ENCODE peak calls at places on chromosomes 3 and 15, in five cellular contexts. One of them, this sample, is unnamed.

GRCh38 chr3:111598552-111598951 is 3.4 kb upstream of the ZBED2 start:
- DNase-seq in C1 segment of cervical spinal cord: no peak
- DNase-seq in hepatic stellate cell: no peak
- DNase-seq in astrocyte of the spinal cord: no peak
- DNase-seq in AG20443: no peak
- DNase-seq in this sample: no peak

GRCh38 chr3:152902141-152902669 is 67.3 kb downstream of the P2RY1 start:
- DNase-seq in C1 segment of cervical spinal cord: no peak
- DNase-seq in hepatic stellate cell: no peak
- DNase-seq in astrocyte of the spinal cord: no peak
- DNase-seq in AG20443: no peak
- DNase-seq in this sample: no peak

GRCh38 chr3:119731545-119732343 is 28.9 kb downstream of the CFAP91 start:
- DNase-seq in C1 segment of cervical spinal cord: no peak
- DNase-seq in hepatic stellate cell: peak; percentile 44
- DNase-seq in astrocyte of the spinal cord: peak; percentile 46
- DNase-seq in AG20443: peak; percentile 53
- DNase-seq in this sample: no peak

GRCh38 chr3:100463002-100463401 is 29.4 kb upstream of the TMEM45A start:
- DNase-seq in C1 segment of cervical spinal cord: no peak
- DNase-seq in hepatic stellate cell: peak; percentile 57
- DNase-seq in astrocyte of the spinal cord: peak; percentile 73
- DNase-seq in AG20443: peak; percentile 79
- DNase-seq in this sample: peak; percentile 51

GRCh38 chr15:76582550-76582949 is 246.0 kb downstream of the ISL2 start:
- DNase-seq in C1 segment of cervical spinal cord: no peak
- DNase-seq in hepatic stellate cell: no peak
- DNase-seq in astrocyte of the spinal cord: no peak
- DNase-seq in AG20443: no peak
- DNase-seq in this sample: no peak

GRCh38 chr3:195822131-195822696 is 10.5 kb upstream of the MUC4 start:
- DNase-seq in C1 segment of cervical spinal cord: no peak
- DNase-seq in hepatic stellate cell: no peak
- DNase-seq in astrocyte of the spinal cord: no peak
- DNase-seq in AG20443: no peak
- DNase-seq in this sample: no peak

GRCh38 chr15:62881056-62881455 is 161.5 kb upstream of the TPM1 start:
- DNase-seq in C1 segment of cervical spinal cord: no peak
- DNase-seq in hepatic stellate cell: no peak
- DNase-seq in astrocyte of the spinal cord: no peak
- DNase-seq in AG20443: no peak
- DNase-seq in this sample: no peak

GRCh38 chr15:56519000-56519399 is 54.1 kb upstream of the MNS1 start:
- DNase-seq in C1 segment of cervical spinal cord: no peak
- DNase-seq in hepatic stellate cell: no peak
- DNase-seq in astrocyte of the spinal cord: no peak
- DNase-seq in AG20443: no peak
- DNase-seq in this sample: no peak

GRCh38 chr3:27219127-27219860 is 149.9 kb downstream of the NEK10 start:
- DNase-seq in C1 segment of cervical spinal cord: no peak
- DNase-seq in hepatic stellate cell: no peak
- DNase-seq in astrocyte of the spinal cord: peak; percentile 42
- DNase-seq in AG20443: no peak
- DNase-seq in this sample: no peak

GRCh38 chr15:98599911-98600685 is 48.2 kb upstream of the IGF1R start:
- DNase-seq in C1 segment of cervical spinal cord: no peak
- DNase-seq in hepatic stellate cell: peak; percentile 19
- DNase-seq in astrocyte of the spinal cord: peak; percentile 48
- DNase-seq in AG20443: peak; percentile 58
- DNase-seq in this sample: peak; percentile 34

GRCh38 chr15:97600190-97600589 is 360.3 kb upstream of the ARRDC4 start:
- DNase-seq in C1 segment of cervical spinal cord: no peak
- DNase-seq in hepatic stellate cell: no peak
- DNase-seq in astrocyte of the spinal cord: no peak
- DNase-seq in AG20443: no peak
- DNase-seq in this sample: no peak

GRCh38 chr3:38000242-38000916 is 9.8 kb downstream of the VILL start:
- DNase-seq in C1 segment of cervical spinal cord: no peak
- DNase-seq in hepatic stellate cell: no peak
- DNase-seq in astrocyte of the spinal cord: no peak
- DNase-seq in AG20443: no peak
- DNase-seq in this sample: no peak

GRCh38 chr3:24401090-24401810 is 93.4 kb downstream of the THRB start:
- DNase-seq in C1 segment of cervical spinal cord: no peak
- DNase-seq in hepatic stellate cell: no peak
- DNase-seq in astrocyte of the spinal cord: no peak
- DNase-seq in AG20443: peak; percentile 14
- DNase-seq in this sample: no peak

GRCh38 chr3:59056706-59057105 is 6.9 kb upstream of the CFAP20DC start:
- DNase-seq in C1 segment of cervical spinal cord: no peak
- DNase-seq in hepatic stellate cell: peak; percentile 18
- DNase-seq in astrocyte of the spinal cord: no peak
- DNase-seq in AG20443: no peak
- DNase-seq in this sample: no peak

GRCh38 chr3:188154758-188155574 is 1.0 kb downstream of the LPP start:
- DNase-seq in C1 segment of cervical spinal cord: peak; percentile 38
- DNase-seq in hepatic stellate cell: peak; percentile 31
- DNase-seq in astrocyte of the spinal cord: no peak
- DNase-seq in AG20443: peak; percentile 29
- DNase-seq in this sample: no peak

GRCh38 chr15:22962611-22963010 is 17.6 kb downstream of the CYFIP1 start:
- DNase-seq in C1 segment of cervical spinal cord: no peak
- DNase-seq in hepatic stellate cell: no peak
- DNase-seq in astrocyte of the spinal cord: no peak
- DNase-seq in AG20443: no peak
- DNase-seq in this sample: no peak

GRCh38 chr3:134242649-134243637 is 7.7 kb downstream of the RYK start:
- DNase-seq in C1 segment of cervical spinal cord: no peak
- DNase-seq in hepatic stellate cell: peak; percentile 57
- DNase-seq in astrocyte of the spinal cord: peak; percentile 84
- DNase-seq in AG20443: peak; percentile 77
- DNase-seq in this sample: peak; percentile 18

GRCh38 chr15:87777054-87777498 is 479.5 kb downstream of the NTRK3 start:
- DNase-seq in C1 segment of cervical spinal cord: no peak
- DNase-seq in hepatic stellate cell: peak; percentile 41
- DNase-seq in astrocyte of the spinal cord: peak; percentile 80
- DNase-seq in AG20443: peak; percentile 90
- DNase-seq in this sample: peak; percentile 24

GRCh38 chr15:34252545-34252944 is 27.7 kb downstream of the EMC4 start:
- DNase-seq in C1 segment of cervical spinal cord: no peak
- DNase-seq in hepatic stellate cell: no peak
- DNase-seq in astrocyte of the spinal cord: no peak
- DNase-seq in AG20443: no peak
- DNase-seq in this sample: no peak

GRCh38 chr15:93476491-93477176 is 387.6 kb upstream of the RGMA start:
- DNase-seq in C1 segment of cervical spinal cord: no peak
- DNase-seq in hepatic stellate cell: no peak
- DNase-seq in astrocyte of the spinal cord: no peak
- DNase-seq in AG20443: no peak
- DNase-seq in this sample: no peak

GRCh38 chr15:81531141-81531592 is 157.2 kb upstream of the TMC3 start:
- DNase-seq in C1 segment of cervical spinal cord: no peak
- DNase-seq in hepatic stellate cell: no peak
- DNase-seq in astrocyte of the spinal cord: peak; percentile 21
- DNase-seq in AG20443: no peak
- DNase-seq in this sample: no peak

GRCh38 chr3:24472358-24472757 is 22.3 kb downstream of the THRB start:
- DNase-seq in C1 segment of cervical spinal cord: no peak
- DNase-seq in hepatic stellate cell: no peak
- DNase-seq in astrocyte of the spinal cord: no peak
- DNase-seq in AG20443: no peak
- DNase-seq in this sample: no peak

GRCh38 chr3:108345492-108346205 is 49.3 kb downstream of the HHLA2 start:
- DNase-seq in C1 segment of cervical spinal cord: no peak
- DNase-seq in hepatic stellate cell: no peak
- DNase-seq in astrocyte of the spinal cord: no peak
- DNase-seq in AG20443: no peak
- DNase-seq in this sample: no peak

GRCh38 chr15:89591834-89592233 is 16.6 kb downstream of the TICRR start:
- DNase-seq in C1 segment of cervical spinal cord: no peak
- DNase-seq in hepatic stellate cell: no peak
- DNase-seq in astrocyte of the spinal cord: peak; percentile 80
- DNase-seq in AG20443: no peak
- DNase-seq in this sample: no peak

GRCh38 chr3:56320907-56321306 is 147.4 kb downstream of the ERC2 start:
- DNase-seq in C1 segment of cervical spinal cord: no peak
- DNase-seq in hepatic stellate cell: no peak
- DNase-seq in astrocyte of the spinal cord: no peak
- DNase-seq in AG20443: no peak
- DNase-seq in this sample: no peak

GRCh38 chr15:61199681-61200080 is 29.4 kb downstream of the RORA start:
- DNase-seq in C1 segment of cervical spinal cord: no peak
- DNase-seq in hepatic stellate cell: no peak
- DNase-seq in astrocyte of the spinal cord: no peak
- DNase-seq in AG20443: no peak
- DNase-seq in this sample: no peak

GRCh38 chr15:81105521-81105920 is 28.5 kb upstream of the CFAP161 start:
- DNase-seq in C1 segment of cervical spinal cord: no peak
- DNase-seq in hepatic stellate cell: no peak
- DNase-seq in astrocyte of the spinal cord: no peak
- DNase-seq in AG20443: peak; percentile 25
- DNase-seq in this sample: no peak

GRCh38 chr15:77027697-77028450 is 32.9 kb downstream of the PSTPIP1 start:
- DNase-seq in C1 segment of cervical spinal cord: no peak
- DNase-seq in hepatic stellate cell: peak; percentile 22
- DNase-seq in astrocyte of the spinal cord: no peak
- DNase-seq in AG20443: peak; percentile 62
- DNase-seq in this sample: no peak

GRCh38 chr3:16474304-16474703 is 39.2 kb downstream of the RFTN1 start:
- DNase-seq in C1 segment of cervical spinal cord: no peak
- DNase-seq in hepatic stellate cell: peak; percentile 17
- DNase-seq in astrocyte of the spinal cord: peak; percentile 67
- DNase-seq in AG20443: no peak
- DNase-seq in this sample: no peak

GRCh38 chr3:52494446-52494845 is 692 bp upstream of the STAB1 start:
- DNase-seq in C1 segment of cervical spinal cord: no peak
- DNase-seq in hepatic stellate cell: no peak
- DNase-seq in astrocyte of the spinal cord: no peak
- DNase-seq in AG20443: no peak
- DNase-seq in this sample: no peak

GRCh38 chr3:186025161-186025560 is 83.7 kb downstream of the ETV5 start:
- DNase-seq in C1 segment of cervical spinal cord: no peak
- DNase-seq in hepatic stellate cell: no peak
- DNase-seq in astrocyte of the spinal cord: peak; percentile 81
- DNase-seq in AG20443: peak; percentile 26
- DNase-seq in this sample: no peak

GRCh38 chr3:37920156-37920686 is 58.5 kb downstream of the CTDSPL start:
- DNase-seq in C1 segment of cervical spinal cord: no peak
- DNase-seq in hepatic stellate cell: no peak
- DNase-seq in astrocyte of the spinal cord: no peak
- DNase-seq in AG20443: no peak
- DNase-seq in this sample: no peak

GRCh38 chr3:127678611-127679533 is 6.1 kb downstream of the ABTB1 start:
- DNase-seq in C1 segment of cervical spinal cord: no peak
- DNase-seq in hepatic stellate cell: no peak
- DNase-seq in astrocyte of the spinal cord: no peak
- DNase-seq in AG20443: no peak
- DNase-seq in this sample: peak; percentile 11

GRCh38 chr15:58856090-58856489 is 77.4 kb downstream of the SLTM start:
- DNase-seq in C1 segment of cervical spinal cord: no peak
- DNase-seq in hepatic stellate cell: peak; percentile 44
- DNase-seq in astrocyte of the spinal cord: peak; percentile 70
- DNase-seq in AG20443: no peak
- DNase-seq in this sample: no peak

GRCh38 chr3:46438831-46439230 is 25.9 kb downstream of the LTF start:
- DNase-seq in C1 segment of cervical spinal cord: no peak
- DNase-seq in hepatic stellate cell: no peak
- DNase-seq in astrocyte of the spinal cord: no peak
- DNase-seq in AG20443: no peak
- DNase-seq in this sample: no peak

GRCh38 chr3:37129871-37130270 is 44.5 kb downstream of the LRRFIP2 start:
- DNase-seq in C1 segment of cervical spinal cord: no peak
- DNase-seq in hepatic stellate cell: no peak
- DNase-seq in astrocyte of the spinal cord: no peak
- DNase-seq in AG20443: no peak
- DNase-seq in this sample: no peak

GRCh38 chr3:120558784-120559227 is 37.3 kb upstream of the NDUFB4 start:
- DNase-seq in C1 segment of cervical spinal cord: peak; percentile 49
- DNase-seq in hepatic stellate cell: peak; percentile 75
- DNase-seq in astrocyte of the spinal cord: peak; percentile 92
- DNase-seq in AG20443: peak; percentile 91
- DNase-seq in this sample: peak; percentile 90

GRCh38 chr15:55710286-55710685 is 32.7 kb downstream of the PRTG start:
- DNase-seq in C1 segment of cervical spinal cord: no peak
- DNase-seq in hepatic stellate cell: no peak
- DNase-seq in astrocyte of the spinal cord: no peak
- DNase-seq in AG20443: no peak
- DNase-seq in this sample: no peak

GRCh38 chr15:38814891-38815290 is 250.3 kb upstream of the RASGRP1 start:
- DNase-seq in C1 segment of cervical spinal cord: no peak
- DNase-seq in hepatic stellate cell: no peak
- DNase-seq in astrocyte of the spinal cord: no peak
- DNase-seq in AG20443: no peak
- DNase-seq in this sample: no peak

GRCh38 chr15:84023636-84024035 is 211.9 kb upstream of the GOLGA6L4 start:
- DNase-seq in C1 segment of cervical spinal cord: no peak
- DNase-seq in hepatic stellate cell: no peak
- DNase-seq in astrocyte of the spinal cord: no peak
- DNase-seq in AG20443: no peak
- DNase-seq in this sample: peak; percentile 38